ENCODE peak calls at places on chromosomes 4 and X, in four cellular contexts. K is pancreas, F is Caco-2, E is body of pancreas. L is an unnamed sample.

GRCh38 chr4:85268146-85268545 is 206.8 kb upstream of the ARHGAP24 start:
- DNase-seq in F (no peak), E (no peak), K (no peak), L (no peak)

GRCh38 chrX:120671963-120672362 is 42.1 kb upstream of the C1GALT1C1 start:
- DNase-seq in E (no peak), F (no peak), K (no peak), L (no peak)

GRCh38 chrX:44071847-44072545 is 98.8 kb upstream of the NDP start:
- DNase-seq in E (no peak), K (no peak), F (no peak), L (no peak)

GRCh38 chr4:924107-925096 is 7.7 kb downstream of the GAK start:
- DNase-seq in F (no peak), K (no peak), E (no peak), L (no peak)

GRCh38 chr4:108982786-108983185 is 219.9 kb upstream of the ETNPPL start:
- DNase-seq in K (no peak), E (no peak), F (no peak), L (no peak)

GRCh38 chr4:10403633-10404445 is 53.4 kb downstream of the ZNF518B start:
- DNase-seq in K (no peak), F (peak; percentile 52), E (no peak), L (no peak)

GRCh38 chr4:51906167-51906647 is 63.3 kb downstream of the DCUN1D4 start:
- DNase-seq in E (no peak), F (no peak), K (no peak), L (no peak)

GRCh38 chr4:186699881-186700397 is 23.7 kb downstream of the FAT1 start:
- DNase-seq in F (no peak), E (no peak), K (no peak), L (no peak)

GRCh38 chrX:1481636-1482529 is 29.2 kb upstream of the ASMTL start:
- DNase-seq in E (peak; percentile 37), K (no peak), F (peak; percentile 75), L (no peak)
- H3K4me1 ChIP-seq in E (no peaks in the 10 kb centered on the region), K (no peaks in the 10 kb centered on the region), F (no peaks in the 10 kb centered on the region), L (no peaks in the 10 kb centered on the region)

GRCh38 chrX:102714994-102715393 is 2.7 kb downstream of the GPRASP2 start:
- DNase-seq in K (no peak), F (no peak), E (no peak), L (no peak)
- TF ChIP-seq CTCF in K (no peak), F (no peak), E (no peak), L (no peak)

DNA sequence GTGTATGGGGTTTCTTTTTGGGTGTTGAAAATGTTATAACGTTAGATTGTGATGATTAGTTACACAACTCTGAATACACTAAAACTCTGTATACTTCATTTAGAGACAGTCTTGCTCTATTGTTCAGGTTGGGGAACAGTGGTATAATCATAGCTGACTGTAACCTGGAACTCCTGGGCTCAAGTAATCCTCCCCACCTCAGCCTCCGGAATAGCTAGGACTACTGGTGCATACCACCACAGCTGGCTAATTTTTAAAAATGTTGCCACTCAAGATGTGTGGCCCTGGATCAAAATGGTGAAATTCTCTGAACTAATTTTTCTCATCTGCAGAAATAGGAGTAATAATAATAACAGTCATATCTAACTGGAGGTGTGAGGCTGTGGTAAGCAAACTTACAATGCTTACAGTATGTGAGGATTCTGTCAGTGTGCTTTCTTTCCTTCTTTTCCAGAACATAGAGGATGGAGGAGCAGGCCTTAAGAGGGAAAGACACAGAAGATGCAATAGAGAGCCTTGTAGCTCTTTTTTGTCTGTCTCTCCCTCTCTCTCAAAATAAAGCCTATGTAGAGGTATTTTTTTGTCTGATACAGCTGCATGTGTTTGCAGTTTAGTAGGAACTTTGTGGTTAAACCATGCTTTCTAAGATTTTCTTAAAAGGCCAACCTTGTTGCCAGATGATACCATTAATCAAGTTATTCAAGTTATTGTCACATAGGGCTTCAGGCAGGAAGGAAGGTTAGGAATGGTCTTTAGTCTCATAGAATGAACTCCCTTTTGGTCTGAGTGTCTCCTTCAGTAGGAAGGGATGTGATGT is 7.5 kb downstream of the ADD1 start:
- DNase-seq in F (no peak), E (no peak), K (no peak), L (no peak)
- H3K4me1 ChIP-seq in F (peaks cover 29% of the 10 kb centered on the region), E (peaks cover 88% of the 10 kb centered on the region), K (peaks cover 64% of the 10 kb centered on the region), L (no peaks in the 10 kb centered on the region)

GRCh38 chrX:46838482-46838857 is 1.6 kb downstream of the RP2 start:
- DNase-seq in K (no peak), F (no peak), E (no peak), L (no peak)

GRCh38 chrX:46838974-46839480 is 2.2 kb downstream of the RP2 start:
- DNase-seq in K (no peak), E (no peak), F (no peak), L (no peak)

GRCh38 chrX:46837543-46838481 is 969 bp downstream of the RP2 start:
- DNase-seq in E (no peak), F (no peak), K (no peak), L (no peak)

GRCh38 chrX:46840946-46841740 is 4.3 kb downstream of the RP2 start:
- DNase-seq in F (no peak), K (no peak), E (peak; percentile 16), L (peak; percentile 17)

DNA sequence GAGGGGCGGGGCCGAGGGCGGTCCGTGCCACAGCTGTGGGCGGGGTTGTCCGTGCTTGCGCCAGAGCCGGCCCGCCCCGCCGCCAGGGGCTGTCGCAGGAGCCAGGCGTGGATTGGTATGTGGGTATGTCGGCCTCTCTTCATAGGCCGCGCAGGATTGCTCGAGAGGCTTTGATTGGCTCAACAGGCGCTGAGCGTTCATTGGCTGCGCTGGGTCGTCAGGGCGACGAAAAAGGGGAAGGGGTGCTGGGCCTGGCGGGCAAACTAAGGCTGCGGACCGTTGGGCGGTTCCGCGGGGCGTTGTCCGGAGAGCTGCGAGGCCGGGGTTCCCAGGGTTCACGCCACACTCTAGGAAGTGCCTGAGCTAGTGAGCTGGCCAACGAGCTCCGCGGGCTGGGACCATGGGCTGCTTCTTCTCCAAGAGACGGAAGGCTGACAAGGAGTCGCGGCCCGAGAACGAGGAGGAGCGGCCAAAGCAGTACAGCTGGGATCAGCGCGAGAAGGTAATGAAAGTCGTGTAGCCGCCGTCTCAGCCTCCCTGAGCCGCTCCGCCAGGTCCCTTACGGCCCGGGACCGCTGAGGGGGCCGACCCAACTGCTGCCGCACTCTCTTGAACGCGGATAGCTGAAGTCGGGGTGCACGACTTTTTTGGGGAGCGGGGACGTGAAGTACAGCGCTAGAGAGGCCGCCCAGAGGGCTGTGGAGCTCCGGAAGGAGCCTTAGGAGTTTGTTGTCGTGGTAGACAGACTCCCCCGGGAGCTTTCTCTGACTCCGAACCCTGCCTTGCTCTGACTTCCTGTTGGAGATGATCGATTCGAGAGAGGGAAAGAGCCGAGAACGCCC is at the start of gene RP2:
- DNase-seq in F (peak; percentile 92), K (peak; percentile 94), E (peak; percentile 91), L (peak; percentile 91)
- TF ChIP-seq CTCF in F (no peak), K (peak; percentile 14), E (no peak), L (no peak)

GRCh38 chr4:152099061-152099425 is 338.2 kb upstream of the GATB start:
- DNase-seq in E (no peak), K (no peak), F (no peak), L (no peak)
- H3K4me1 ChIP-seq in E (no peaks in the 10 kb centered on the region), K (no peaks in the 10 kb centered on the region), F (peaks cover 43% of the 10 kb centered on the region), L (no peaks in the 10 kb centered on the region)

GRCh38 chr4:27518876-27519275 is 658.2 kb downstream of the STIM2 start:
- DNase-seq in K (no peak), E (no peak), F (no peak), L (no peak)
- TF ChIP-seq CTCF in K (no peak), E (no peak), F (no peak), L (no peak)

GRCh38 chr4:80006935-80007744 is 65.9 kb downstream of the ANTXR2 start:
- DNase-seq in E (no peak), K (no peak), F (no peak), L (no peak)
- H3K4me1 ChIP-seq in E (no peaks in the 10 kb centered on the region), K (no peaks in the 10 kb centered on the region), F (no peaks in the 10 kb centered on the region), L (peaks cover 9% of the 10 kb centered on the region)